ENCODE peak calls at places on chromosomes 11 and 22, in eight cellular contexts. I, A, P, X, V, S, F and B are unnamed samples.

GRCh38 chr11:61023086-61024035 is 51.9 kb downstream of the CD6 start:
- DNase-seq in P (peak), V (no peak), F (no peak), S (peak), I (no peak), A (peak), X (no peak), B (no peak)

GRCh38 chr11:111046291-111046690 is 199.2 kb upstream of the POU2AF2 start:
- DNase-seq in F (no peak), X (no peak), I (peak), V (peak), A (no peak), P (no peak), S (no peak), B (no peak)

GRCh38 chr11:61092280-61092766 is 10.0 kb upstream of the CD5 start:
- DNase-seq in V (no peak), F (no peak), A (no peak), P (no peak), S (no peak), X (no peak), I (no peak), B (no peak)

GRCh38 chr11:31802990-31803812 is 7.9 kb downstream of the PAX6 start:
- DNase-seq in I (no peak), V (no peak), F (no peak), X (no peak), P (peak), S (no peak), A (no peak), B (no peak)

GRCh38 chr11:122721964-122722266 is 66.4 kb downstream of the UBASH3B start:
- DNase-seq in X (no peak), I (peak), V (peak), P (peak), F (peak), A (peak), S (no peak), B (peak)

GRCh38 chr11:125404811-125405481 is 91.1 kb downstream of the FEZ1 start:
- DNase-seq in X (peak), A (peak), I (peak), F (no peak), V (peak), S (peak), P (peak), B (peak)

GRCh38 chr22:48574776-48575566 is 1252.7 kb downstream of the BRD1 start:
- DNase-seq in F (no peak), I (no peak), S (no peak), V (no peak), X (no peak), A (no peak), P (no peak), B (no peak)

GRCh38 chr11:43377380-43377779 is 18.7 kb downstream of the TTC17 start:
- DNase-seq in X (no peak), A (no peak), S (no peak), V (no peak), P (no peak), I (no peak), F (no peak), B (no peak)

GRCh38 chr11:13378316-13378715 is 84.7 kb downstream of the BTBD10 start:
- DNase-seq in S (no peak), F (no peak), P (no peak), A (no peak), X (no peak), I (no peak), V (no peak), B (no peak)

GRCh38 chr11:69721745-69722144 is 17.9 kb upstream of the FGF19 start:
- DNase-seq in A (no peak), S (no peak), I (no peak), P (no peak), X (no peak), F (no peak), V (no peak), B (no peak)

GRCh38 chr11:93659841-93660240 is 1.6 kb upstream of the CEP295 start:
- DNase-seq in A (no peak), F (no peak), I (peak), X (no peak), P (no peak), V (no peak), S (no peak), B (peak)

GRCh38 chr11:62130498-62131464 is 7.0 kb downstream of the INCENP start:
- DNase-seq in S (peak), V (no peak), I (no peak), X (no peak), P (no peak), F (no peak), A (no peak), B (no peak)

GRCh38 chr11:73787051-73787642 is 527 bp upstream of the MRPL48 start:
- DNase-seq in A (no peak), S (no peak), X (no peak), V (no peak), P (no peak), F (no peak), I (no peak), B (no peak)